ENCODE peak calls at places on chromosome 15, in eight cellular contexts. K is NCI-H2107, T is foreskin keratinocyte, F is ACHN, V is globus pallidus, R is fibroblast of mammary gland, B is SK-N-SH, U is AG10803. Y is an unnamed sample.

GRCh38 chr15:69489101-69489571 is 36.5 kb downstream of the RPLP1 start:
- DNase-seq in B (no peak), F (no peak), K (no peak), V (peak), U (peak), T (no peak), R (no peak), Y (peak)

GRCh38 chr15:74175271-74176191 is 2.0 kb downstream of the ISLR start:
- DNase-seq in F (no peak), R (no peak), T (no peak), V (no peak), K (no peak), B (peak), U (no peak), Y (no peak)

GRCh38 chr15:70348581-70349344 is 251.0 kb upstream of the TLE3 start:
- DNase-seq in B (no peak), U (peak), K (peak), R (peak), F (no peak), V (peak), T (peak), Y (peak)

GRCh38 chr15:85164841-85165466 is 183.3 kb downstream of the PDE8A start:
- DNase-seq in U (no peak), V (no peak), T (peak), K (no peak), R (no peak), F (no peak), B (no peak), Y (no peak)

GRCh38 chr15:49706805-49707204 is 86.0 kb downstream of the DTWD1 start:
- DNase-seq in B (no peak), V (no peak), F (no peak), T (no peak), U (no peak), K (no peak), R (no peak), Y (no peak)

GRCh38 chr15:67813104-67813634 is 12.1 kb upstream of the SKOR1 start:
- DNase-seq in U (no peak), T (no peak), R (no peak), B (peak), K (no peak), F (no peak), V (no peak), Y (no peak)

GRCh38 chr15:27361418-27361817 is 390.4 kb downstream of the GABRG3 start:
- DNase-seq in T (no peak), F (no peak), U (no peak), B (no peak), R (no peak), V (no peak), K (no peak), Y (no peak)

GRCh38 chr15:33547876-33548275 is 237.1 kb downstream of the RYR3 start:
- DNase-seq in U (peak), F (peak), B (no peak), R (peak), K (no peak), T (peak), V (peak), Y (peak)

GRCh38 chr15:98856540-98856907 is 151.1 kb downstream of the PGPEP1L start:
- DNase-seq in V (no peak), T (peak), U (peak), F (no peak), K (no peak), R (peak), B (no peak), Y (peak)

GRCh38 chr15:25171111-25171811 is 216.5 kb downstream of the SNRPN start:
- DNase-seq in R (no peak), B (no peak), V (no peak), T (no peak), U (no peak), K (no peak), F (no peak), Y (no peak)

GRCh38 chr15:101288905-101289513 is 6.0 kb downstream of the SNRPA1 start:
- DNase-seq in T (peak), V (peak), K (peak), R (peak), B (peak), U (peak), F (peak), Y (peak)

GRCh38 chr15:66907826-66908502 is 157.4 kb upstream of the SMAD3 start:
- DNase-seq in V (peak), U (peak), T (no peak), B (no peak), R (no peak), K (no peak), F (no peak), Y (peak)

GRCh38 chr15:83380682-83381081 is 66.5 kb upstream of the SH3GL3 start:
- DNase-seq in R (peak), T (peak), V (no peak), B (peak), F (peak), U (peak), K (no peak), Y (peak)

GRCh38 chr15:74396445-74397238 is 29.2 kb upstream of the CYP11A1 start:
- DNase-seq in T (peak), F (peak), V (peak), U (peak), R (peak), K (no peak), B (no peak), Y (no peak)

GRCh38 chr15:35740761-35741160 is 194.8 kb upstream of the DPH6 start:
- DNase-seq in F (no peak), T (no peak), U (peak), R (peak), V (no peak), K (no peak), B (peak), Y (peak)

GRCh38 chr15:51416129-51416528 is 74.7 kb downstream of the GLDN start:
- DNase-seq in F (no peak), U (no peak), B (no peak), V (no peak), R (no peak), K (no peak), T (no peak), Y (no peak)

GRCh38 chr15:98581715-98582114 is 66.6 kb upstream of the IGF1R start:
- DNase-seq in K (no peak), T (no peak), V (no peak), B (no peak), U (no peak), R (no peak), F (peak), Y (no peak)

GRCh38 chr15:62063851-62064635 is 2.7 kb upstream of the C2CD4A start:
- DNase-seq in R (no peak), T (peak), B (no peak), U (peak), F (no peak), K (no peak), V (no peak), Y (peak)